ENCODE peak calls at places on chromosomes 11 and 22, in four cellular contexts. E, W, U and J are unnamed samples.

GRCh38 chr22:20581503-20582170 is 74.2 kb downstream of the MED15 start:
- DNase-seq in W (no peak), E (no peak), U (no peak), J (no peak)

GRCh38 chr11:125140251-125140650 is 24.3 kb upstream of the PKNOX2 start:
- DNase-seq in U (no peak), E (no peak), W (no peak), J (no peak)

GRCh38 chr11:47991266-47991830 is 11.0 kb downstream of the PTPRJ start:
- DNase-seq in U (no peak), W (no peak), E (no peak), J (no peak)

GRCh38 chr11:43489869-43490465 is 131.2 kb downstream of the TTC17 start:
- DNase-seq in W (peak), U (no peak), E (no peak), J (no peak)

GRCh38 chr11:119722281-119722794 is 6.7 kb downstream of the NECTIN1 start:
- DNase-seq in E (no peak), U (no peak), W (no peak), J (no peak)

GRCh38 chr22:44351685-44352377 is 39.1 kb upstream of the SHISAL1 start:
- DNase-seq in W (peak), U (peak), E (peak), J (peak)

GRCh38 chr22:25120093-25120561 is 79.5 kb upstream of the CRYBB3 start:
- DNase-seq in E (no peak), U (no peak), W (no peak), J (no peak)

GRCh38 chr11:2214527-2215229 is 43.1 kb upstream of the TH start:
- DNase-seq in W (no peak), E (no peak), U (no peak), J (no peak)

GRCh38 chr11:69940246-69940610 is 121.0 kb upstream of the FGF3 start:
- DNase-seq in E (no peak), U (no peak), W (no peak), J (no peak)

GRCh38 chr11:76234704-76235232 is 28.5 kb upstream of the WNT11 start:
- DNase-seq in W (peak), U (no peak), E (peak), J (no peak)

GRCh38 chr22:22721681-22722309 is 77.4 kb downstream of the GGTLC2 start:
- DNase-seq in W (peak), E (peak), U (no peak), J (peak)

GRCh38 chr11:83895516-83895915 is 609.3 kb upstream of the CCDC90B start:
- DNase-seq in E (no peak), W (no peak), U (peak), J (no peak)

GRCh38 chr11:134164490-134165370 is 59.0 kb downstream of the NCAPD3 start:
- DNase-seq in E (no peak), U (peak), W (no peak), J (no peak)

GRCh38 chr11:66886671-66887221 is 29.9 kb downstream of the LRFN4 start:
- DNase-seq in U (no peak), E (no peak), W (peak), J (no peak)

GRCh38 chr22:38219644-38220043 is 17.9 kb downstream of the MAFF start:
- DNase-seq in W (no peak), U (no peak), E (no peak), J (no peak)

GRCh38 chr11:130371004-130371590 is 56.4 kb upstream of the ZBTB44 start:
- DNase-seq in U (no peak), W (no peak), E (no peak), J (no peak)

GRCh38 chr22:17951315-17951714 is 73.0 kb downstream of the MICAL3 start:
- DNase-seq in U (no peak), E (no peak), W (no peak), J (no peak)

GRCh38 chr22:21038405-21038804 is 6.0 kb upstream of the SLC7A4 start:
- DNase-seq in E (no peak), W (peak), U (no peak), J (no peak)

GRCh38 chr11:371716-372590 is 2.7 kb downstream of the B4GALNT4 start:
- DNase-seq in E (no peak), W (no peak), U (no peak), J (no peak)

GRCh38 chr11:95296165-95296564 is 65.2 kb upstream of the SESN3 start:
- DNase-seq in E (no peak), W (no peak), U (no peak), J (no peak)

GRCh38 chr11:85643255-85643654 is 4.5 kb upstream of the TMEM126A start:
- DNase-seq in U (no peak), E (no peak), W (peak), J (no peak)

GRCh38 chr22:35230839-35231584 is 26.3 kb upstream of the HMGXB4 start:
- DNase-seq in W (no peak), E (no peak), U (no peak), J (no peak)

GRCh38 chr11:47269002-47269828 is 718 bp upstream of the MADD start:
- DNase-seq in U (peak), E (peak), W (peak), J (peak)

GRCh38 chr11:63406458-63406857 is 36.9 kb downstream of the SLC22A9 start:
- DNase-seq in U (no peak), E (no peak), W (no peak), J (no peak)

GRCh38 chr22:35808377-35808776 is 90.7 kb downstream of the APOL5 start:
- DNase-seq in W (no peak), E (no peak), U (no peak), J (no peak)